ENCODE peak calls at places on chromosome 18, in six cellular contexts. I is DND-41; E is activated T-helper 9 cell treated with anti-CD3 and anti-CD28 coated beads, Interleukin-2, amount 50 U/mL, for 16 hours; T is Kasumi-1; J is ACHN; F is GM23338. K is an unnamed sample.

GRCh38 chr18:46034230-46034629 is 37.8 kb downstream of the PSTPIP2 start:
- DNase-seq in F (no peak), J (no peak), E (no peak), T (no peak), I (no peak), K (no peak)

GRCh38 chr18:71442830-71443229 is 1101.3 kb downstream of the CBLN2 start:
- DNase-seq in T (no peak), I (no peak), F (no peak), J (no peak), E (no peak), K (no peak)

GRCh38 chr18:56740645-56741044 is 89.5 kb downstream of the WDR7 start:
- DNase-seq in F (peak; percentile 5), T (no peak), J (no peak), E (no peak), I (no peak), K (no peak)

GRCh38 chr18:62751341-62751821 is 36.0 kb downstream of the PHLPP1 start:
- DNase-seq in J (peak; percentile 10), F (peak; percentile 88), E (no peak), I (peak; percentile 62), T (no peak), K (peak; percentile 75)

GRCh38 chr18:52376104-52376503 is 36.1 kb downstream of the DCC start:
- DNase-seq in F (no peak), I (no peak), E (no peak), J (no peak), T (no peak), K (no peak)

GRCh38 chr18:52409732-52410131 is 69.7 kb downstream of the DCC start:
- DNase-seq in I (no peak), F (peak; percentile 24), T (no peak), E (no peak), J (peak; percentile 22), K (peak; percentile 31)

GRCh38 chr18:3062798-3063563 is 50.0 kb upstream of the LPIN2 start:
- DNase-seq in J (peak; percentile 45), T (peak; percentile 59), I (peak; percentile 78), E (peak; percentile 40), F (peak; percentile 82), K (peak; percentile 76)

GRCh38 chr18:6616981-6617380 is 112.5 kb upstream of the ARHGAP28 start:
- DNase-seq in T (no peak), F (no peak), E (no peak), I (no peak), J (no peak), K (no peak)

GRCh38 chr18:37450434-37451133 is 115.0 kb downstream of the CELF4 start:
- DNase-seq in E (no peak), J (no peak), F (peak; percentile 89), T (no peak), I (no peak), K (peak; percentile 78)

GRCh38 chr18:21660078-21660477 is 44.5 kb downstream of the ABHD3 start:
- DNase-seq in I (no peak), E (no peak), F (no peak), J (no peak), T (no peak), K (no peak)

GRCh38 chr18:59877366-59877765 is 22.4 kb upstream of the PMAIP1 start:
- DNase-seq in E (no peak), F (no peak), J (no peak), T (peak; percentile 97), I (no peak), K (no peak)

GRCh38 chr18:58527116-58528010 is 101.5 kb downstream of the ALPK2 start:
- DNase-seq in F (no peak), J (peak; percentile 77), E (no peak), T (no peak), I (no peak), K (no peak)

GRCh38 chr18:79944126-79944731 is 7.2 kb downstream of the SLC66A2 start:
- DNase-seq in E (no peak), I (peak; percentile 62), T (peak; percentile 46), F (peak; percentile 31), J (no peak), K (peak; percentile 28)

K was measured in H9.